ENCODE peak calls at places on chromosome 22, in five cellular contexts. One of them, this sample, is unnamed. For H3K4me1 and H3K36me3, the result is how much of the 10 kb centered on the place peaks cover.

GRCh38 chr22:32411388-32411787 is 659 bp downstream of the RTCB start:
- DNase-seq in fibroblast of lung: peak
- DNase-seq in psoas muscle: no peak
- DNase-seq in ovary: no peak
- DNase-seq in HCT116: no peak
- DNase-seq in this sample: no peak

GRCh38 chr22:44814266-44815098 is 62.1 kb downstream of the ARHGAP8 start:
- DNase-seq in fibroblast of lung: no peak
- DNase-seq in psoas muscle: no peak
- DNase-seq in ovary: no peak
- DNase-seq in HCT116: no peak
- DNase-seq in this sample: no peak

GRCh38 chr22:24819941-24820461 is 14.0 kb downstream of the SGSM1 start:
- DNase-seq in fibroblast of lung: no peak
- DNase-seq in psoas muscle: no peak
- DNase-seq in ovary: peak
- DNase-seq in HCT116: no peak
- DNase-seq in this sample: no peak

GRCh38 chr22:46499798-46500174 is 37.6 kb downstream of the CELSR1 start:
- DNase-seq in fibroblast of lung: no peak
- DNase-seq in psoas muscle: no peak
- DNase-seq in ovary: no peak
- DNase-seq in HCT116: no peak
- DNase-seq in this sample: no peak

GRCh38 chr22:30008401-30008800 is 71.9 kb upstream of the HORMAD2 start:
- DNase-seq in fibroblast of lung: no peak
- DNase-seq in psoas muscle: no peak
- DNase-seq in ovary: no peak
- DNase-seq in HCT116: no peak
- DNase-seq in this sample: no peak

GRCh38 chr22:46195487-46196165 is 45.3 kb downstream of the PPARA start:
- DNase-seq in fibroblast of lung: no peak
- DNase-seq in psoas muscle: no peak
- DNase-seq in ovary: no peak
- DNase-seq in HCT116: no peak
- DNase-seq in this sample: no peak

GRCh38 chr22:25148149-25148691 is 51.4 kb upstream of the CRYBB3 start:
- DNase-seq in fibroblast of lung: no peak
- DNase-seq in psoas muscle: no peak
- DNase-seq in ovary: no peak
- DNase-seq in HCT116: no peak
- DNase-seq in this sample: no peak

GRCh38 chr22:42925598-42925997 is 68.5 kb upstream of the ARFGAP3 start:
- DNase-seq in fibroblast of lung: no peak
- DNase-seq in psoas muscle: no peak
- DNase-seq in ovary: no peak
- DNase-seq in HCT116: no peak
- DNase-seq in this sample: no peak

GRCh38 chr22:39173787-39174497 is 21.5 kb upstream of the CBX7 start:
- DNase-seq in fibroblast of lung: no peak
- DNase-seq in psoas muscle: no peak
- DNase-seq in ovary: no peak
- DNase-seq in HCT116: no peak
- DNase-seq in this sample: no peak

GRCh38 chr22:30306629-30307016 is 17.3 kb upstream of the CASTOR1 start:
- DNase-seq in fibroblast of lung: no peak
- DNase-seq in psoas muscle: no peak
- DNase-seq in ovary: no peak
- DNase-seq in HCT116: no peak
- DNase-seq in this sample: no peak

GRCh38 chr22:17729561-17729960 is 44.7 kb downstream of the BID start:
- DNase-seq in fibroblast of lung: no peak
- DNase-seq in psoas muscle: no peak
- DNase-seq in ovary: no peak
- DNase-seq in HCT116: no peak
- DNase-seq in this sample: no peak

GRCh38 chr22:24816841-24817240 is 10.8 kb downstream of the SGSM1 start:
- DNase-seq in fibroblast of lung: no peak
- DNase-seq in psoas muscle: no peak
- DNase-seq in ovary: no peak
- DNase-seq in HCT116: no peak
- DNase-seq in this sample: no peak

GRCh38 chr22:17890245-17890671 is 116.0 kb upstream of the BID start:
- DNase-seq in fibroblast of lung: no peak
- DNase-seq in psoas muscle: peak
- DNase-seq in ovary: no peak
- DNase-seq in HCT116: no peak
- DNase-seq in this sample: no peak

GRCh38 chr22:39457546-39458442 is 982 bp downstream of the MGAT3 start:
- DNase-seq in fibroblast of lung: no peak
- DNase-seq in psoas muscle: no peak
- DNase-seq in ovary: no peak
- DNase-seq in HCT116: no peak
- DNase-seq in this sample: no peak

GRCh38 chr22:30304495-30305244 is 15.4 kb upstream of the CASTOR1 start:
- DNase-seq in fibroblast of lung: peak
- DNase-seq in psoas muscle: no peak
- DNase-seq in ovary: no peak
- DNase-seq in HCT116: no peak
- DNase-seq in this sample: no peak

GRCh38 chr22:24409707-24410106 is 17.7 kb upstream of the ADORA2A start:
- DNase-seq in fibroblast of lung: no peak
- DNase-seq in psoas muscle: no peak
- DNase-seq in ovary: no peak
- DNase-seq in HCT116: no peak
- DNase-seq in this sample: no peak

GRCh38 chr22:46362221-46362933 is 26.9 kb downstream of the TRMU start:
- DNase-seq in fibroblast of lung: no peak
- DNase-seq in psoas muscle: no peak
- DNase-seq in ovary: no peak
- DNase-seq in HCT116: no peak
- DNase-seq in this sample: no peak

GRCh38 chr22:38628444-38628843 is 27.7 kb downstream of the FAM227A start:
- DNase-seq in fibroblast of lung: no peak
- DNase-seq in psoas muscle: no peak
- DNase-seq in ovary: no peak
- DNase-seq in HCT116: no peak
- DNase-seq in this sample: no peak

GRCh38 chr22:37565830-37566229 is 5.5 kb downstream of the CDC42EP1 start:
- DNase-seq in fibroblast of lung: no peak
- DNase-seq in psoas muscle: peak
- DNase-seq in ovary: no peak
- DNase-seq in HCT116: no peak
- DNase-seq in this sample: no peak

GRCh38 chr22:37567991-37568390 is 7.7 kb downstream of the CDC42EP1 start:
- DNase-seq in fibroblast of lung: no peak
- DNase-seq in psoas muscle: no peak
- DNase-seq in ovary: no peak
- DNase-seq in HCT116: no peak
- DNase-seq in this sample: no peak

GRCh38 chr22:37566329-37566837 is 6.1 kb downstream of the CDC42EP1 start:
- DNase-seq in fibroblast of lung: no peak
- DNase-seq in psoas muscle: peak
- DNase-seq in ovary: no peak
- DNase-seq in HCT116: no peak
- DNase-seq in this sample: no peak

GRCh38 chr22:37568448-37569008 is 8.2 kb downstream of the CDC42EP1 start:
- DNase-seq in fibroblast of lung: no peak
- DNase-seq in psoas muscle: no peak
- DNase-seq in ovary: no peak
- DNase-seq in HCT116: no peak
- DNase-seq in this sample: no peak

DNA sequence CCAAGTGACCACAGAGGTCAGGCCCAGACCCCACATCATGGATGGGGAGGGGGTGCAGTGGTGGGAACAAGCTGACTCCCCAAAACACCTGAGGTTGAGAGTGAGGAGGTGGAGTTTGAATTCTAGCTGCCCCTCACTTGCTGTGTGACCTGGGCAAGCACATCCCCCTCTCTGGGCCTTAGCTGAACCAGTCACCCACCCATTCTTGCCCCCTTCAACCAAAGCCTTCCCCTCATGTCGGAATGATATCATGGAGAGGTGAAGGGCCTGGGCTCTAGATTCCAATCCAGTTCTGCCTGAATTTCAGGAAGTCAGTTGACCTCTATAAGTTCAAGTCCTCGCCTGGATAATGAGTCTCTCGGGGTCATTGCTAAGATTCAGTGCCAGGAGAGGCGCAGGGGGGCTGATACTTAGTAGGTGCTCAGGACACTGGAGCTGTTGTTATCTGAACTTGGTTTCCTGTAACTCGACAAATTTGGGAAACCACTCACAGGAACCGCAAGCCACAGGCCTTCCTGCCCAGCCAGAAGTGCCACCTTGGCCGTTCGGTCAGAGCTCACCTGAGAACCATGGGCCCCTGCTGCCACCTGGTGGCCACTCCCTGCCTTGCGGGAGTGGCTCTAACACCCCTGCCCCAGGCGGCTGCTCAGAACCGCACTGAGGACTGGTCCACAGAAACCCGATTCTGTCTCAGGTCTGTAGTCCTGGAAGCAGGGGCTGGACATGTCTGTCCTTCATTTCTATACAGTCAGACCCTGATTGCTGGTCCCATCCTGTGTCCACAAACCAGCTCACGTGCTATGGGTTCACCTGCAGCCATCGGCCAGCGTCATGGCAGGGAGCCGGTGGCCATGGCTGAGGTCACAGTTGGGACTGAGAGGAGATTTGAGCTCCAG is 6.9 kb downstream of the CDC42EP1 start:
- DNase-seq in fibroblast of lung: peak
- DNase-seq in psoas muscle: peak
- DNase-seq in ovary: peak
- DNase-seq in HCT116: peak
- DNase-seq in this sample: peak
- H3K4me1 ChIP-seq in fibroblast of lung: under half
- H3K4me1 ChIP-seq in psoas muscle: under half
- H3K4me1 ChIP-seq in ovary: under half
- H3K4me1 ChIP-seq in HCT116: half or more
- H3K4me1 ChIP-seq in this sample: under half

GRCh38 chr22:19798320-19798665 is 37.7 kb downstream of the TBX1 start:
- DNase-seq in fibroblast of lung: no peak
- DNase-seq in psoas muscle: peak
- DNase-seq in ovary: no peak
- DNase-seq in HCT116: no peak
- DNase-seq in this sample: no peak

GRCh38 chr22:19795617-19796008 is 35.0 kb downstream of the TBX1 start:
- DNase-seq in fibroblast of lung: peak
- DNase-seq in psoas muscle: peak
- DNase-seq in ovary: no peak
- DNase-seq in HCT116: no peak
- DNase-seq in this sample: no peak

GRCh38 chr22:19797631-19798319 is 37.2 kb downstream of the TBX1 start:
- DNase-seq in fibroblast of lung: no peak
- DNase-seq in psoas muscle: peak
- DNase-seq in ovary: no peak
- DNase-seq in HCT116: no peak
- DNase-seq in this sample: no peak

GRCh38 chr22:19796169-19796568 is 35.6 kb downstream of the TBX1 start:
- DNase-seq in fibroblast of lung: no peak
- DNase-seq in psoas muscle: no peak
- DNase-seq in ovary: no peak
- DNase-seq in HCT116: no peak
- DNase-seq in this sample: no peak

DNA sequence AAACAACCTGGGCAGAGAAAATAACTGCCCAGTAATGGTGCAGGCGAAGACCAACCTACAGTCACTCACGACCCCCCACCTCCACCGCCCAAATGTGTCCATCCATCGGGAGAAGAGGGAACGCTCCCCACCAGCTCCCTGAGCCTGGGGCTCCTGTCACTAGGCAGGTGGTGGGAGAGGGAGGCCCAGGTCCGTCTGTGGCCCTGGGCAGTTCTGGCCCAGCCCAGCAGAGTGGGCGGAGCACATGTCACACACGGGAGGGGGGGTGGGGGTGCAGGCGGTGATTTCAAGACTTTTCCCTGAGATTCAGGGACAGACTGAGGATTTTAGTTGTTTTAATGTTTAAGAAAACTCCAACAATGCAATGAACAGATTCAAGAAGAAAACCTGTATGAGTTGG is 36.5 kb downstream of the TBX1 start:
- DNase-seq in fibroblast of lung: no peak
- DNase-seq in psoas muscle: peak
- DNase-seq in ovary: no peak
- DNase-seq in HCT116: no peak
- DNase-seq in this sample: no peak
- H3K36me3 ChIP-seq in fibroblast of lung: under half
- H3K36me3 ChIP-seq in psoas muscle: under half
- H3K36me3 ChIP-seq in ovary: under half
- H3K36me3 ChIP-seq in HCT116: under half
- H3K36me3 ChIP-seq in this sample: under half

DNA sequence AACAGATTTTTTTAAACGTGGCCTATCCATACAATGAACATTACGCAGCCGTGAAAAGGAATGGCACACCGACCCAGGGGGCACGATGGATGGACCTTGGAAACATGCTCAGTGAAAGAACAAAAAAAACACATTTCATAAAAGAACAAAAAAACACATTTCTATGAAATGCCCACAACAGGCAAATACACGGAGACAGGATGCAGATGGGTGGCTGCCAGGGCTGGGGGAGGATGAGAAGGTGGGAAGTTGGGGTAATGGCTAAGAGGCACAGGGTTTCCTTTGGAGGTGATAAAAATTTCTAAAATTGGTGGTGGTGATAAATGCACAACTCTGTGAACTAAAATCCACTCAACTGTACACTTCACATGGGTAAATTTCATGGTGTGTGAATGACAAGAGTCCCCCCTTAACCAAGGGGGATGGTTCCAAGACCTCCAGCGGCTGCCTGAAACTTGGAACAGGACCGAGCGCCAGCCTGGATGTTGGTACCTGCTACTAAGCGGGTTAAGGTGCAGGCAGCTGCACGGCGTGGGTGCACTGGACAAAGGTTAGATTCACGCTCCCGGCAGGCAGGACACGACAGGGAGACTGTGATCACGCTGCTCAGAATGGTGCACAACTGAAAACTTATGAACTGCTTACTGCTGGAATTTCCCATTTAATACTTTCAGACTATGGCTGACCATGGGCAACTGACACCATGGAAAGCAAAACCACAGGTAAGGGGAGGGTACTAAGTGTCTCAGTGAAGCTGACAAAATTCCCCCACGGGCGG is 16.5 kb downstream of the BRD1 start:
- DNase-seq in fibroblast of lung: no peak
- DNase-seq in psoas muscle: peak
- DNase-seq in ovary: no peak
- DNase-seq in HCT116: no peak
- DNase-seq in this sample: no peak
- H3K4me3 ChIP-seq in fibroblast of lung: no peak
- H3K4me3 ChIP-seq in psoas muscle: no peak
- H3K4me3 ChIP-seq in ovary: no peak
- H3K4me3 ChIP-seq in HCT116: no peak
- H3K4me3 ChIP-seq in this sample: no peak

DNA sequence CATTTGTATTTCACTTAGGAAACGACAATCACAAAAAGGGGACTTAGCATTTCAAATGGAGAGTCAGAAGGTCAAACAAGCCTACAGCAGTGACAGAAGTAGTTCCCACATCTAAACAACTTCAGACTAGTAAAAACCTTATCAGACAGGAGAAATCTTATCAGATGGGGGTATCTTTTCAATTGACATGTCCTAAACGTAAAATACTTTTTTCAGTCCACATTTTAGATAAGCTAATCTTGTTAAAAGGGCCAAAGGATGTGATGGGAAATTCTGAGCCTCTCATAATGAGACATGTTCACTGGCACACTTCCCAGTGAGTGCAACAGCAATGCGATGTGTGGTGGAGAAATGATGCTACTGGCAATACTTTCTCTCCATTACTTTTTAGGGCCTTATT is 2.4 kb downstream of the MAPK1 start:
- DNase-seq in fibroblast of lung: peak
- DNase-seq in psoas muscle: no peak
- DNase-seq in ovary: peak
- DNase-seq in HCT116: no peak
- DNase-seq in this sample: no peak
- H3K4me1 ChIP-seq in fibroblast of lung: under half
- H3K4me1 ChIP-seq in psoas muscle: half or more
- H3K4me1 ChIP-seq in ovary: under half
- H3K4me1 ChIP-seq in HCT116: under half
- H3K4me1 ChIP-seq in this sample: under half